ENCODE peak calls at places on chromosomes 11 and 22, in six cellular contexts. L is A549, J is K562, N is GM12878, S is endothelial cell of umbilical vein, F is HepG2. Y is an unnamed sample.

GRCh38 chr11:86620796-86621575 is 51.4 kb downstream of the ME3 start:
- DNase-seq in L (no peak), J (no peak), N (no peak), S (peak), F (no peak), Y (no peak)

GRCh38 chr11:70559516-70559915 is 161.2 kb downstream of the CTTN start:
- DNase-seq in L (no peak), J (no peak), N (no peak), S (no peak), F (no peak), Y (no peak)

GRCh38 chr11:86869966-86870570 is 69.7 kb downstream of the PRSS23 start:
- DNase-seq in L (peak), J (peak), N (no peak), S (peak), F (peak), Y (peak)

GRCh38 chr11:46202149-46202548 is 75.3 kb upstream of the CREB3L1 start:
- DNase-seq in L (no peak), J (no peak), N (no peak), S (no peak), F (no peak), Y (no peak)

GRCh38 chr11:27233654-27234042 is 129.4 kb downstream of the CCDC34 start:
- DNase-seq in L (no peak), J (no peak), N (no peak), S (no peak), F (no peak), Y (peak)

GRCh38 chr22:37843746-37844089 is 416 bp downstream of the ANKRD54 start:
- DNase-seq in L (no peak), J (peak), N (no peak), S (no peak), F (no peak), Y (no peak)

GRCh38 chr11:86999859-87000753 is 37.6 kb upstream of the TMEM135 start:
- DNase-seq in L (no peak), J (peak), N (no peak), S (peak), F (peak), Y (no peak)

GRCh38 chr11:79244175-79244804 is 196.5 kb downstream of the TENM4 start:
- DNase-seq in L (peak), J (no peak), N (no peak), S (no peak), F (no peak), Y (peak)

GRCh38 chr11:119157088-119157487 is 8.2 kb downstream of the ABCG4 start:
- DNase-seq in L (no peak), J (no peak), N (no peak), S (no peak), F (peak), Y (peak)

GRCh38 chr11:36233226-36233625 is 56.0 kb downstream of the COMMD9 start:
- DNase-seq in L (no peak), J (no peak), N (no peak), S (peak), F (no peak), Y (no peak)

GRCh38 chr22:44193537-44193896 is 12.8 kb downstream of the PARVG start:
- DNase-seq in L (no peak), J (no peak), N (no peak), S (no peak), F (no peak), Y (no peak)

GRCh38 chr11:46832511-46833214 is 13.4 kb downstream of the CKAP5 start:
- DNase-seq in L (no peak), J (peak), N (no peak), S (no peak), F (no peak), Y (no peak)

GRCh38 chr22:43789452-43789851 is 22.7 kb downstream of the EFCAB6 start:
- DNase-seq in L (peak), J (no peak), N (no peak), S (no peak), F (no peak), Y (no peak)

GRCh38 chr11:61487342-61488025 is 21.1 kb upstream of the LRRC10B start:
- DNase-seq in L (no peak), J (no peak), N (no peak), S (no peak), F (no peak), Y (no peak)

GRCh38 chr11:11701070-11701469 is 79.3 kb upstream of the GALNT18 start:
- DNase-seq in L (no peak), J (no peak), N (no peak), S (no peak), F (no peak), Y (no peak)

GRCh38 chr11:114132944-114133394 is 73.5 kb downstream of the ZBTB16 start:
- DNase-seq in L (no peak), J (no peak), N (no peak), S (no peak), F (no peak), Y (no peak)

GRCh38 chr22:50612715-50613221 is 12.2 kb downstream of the MAPK8IP2 start:
- DNase-seq in L (no peak), J (peak), N (no peak), S (no peak), F (no peak), Y (no peak)

GRCh38 chr22:41446639-41447434 is at the start of gene TOB2:
- DNase-seq in L (peak), J (peak), N (peak), S (peak), F (peak), Y (peak)

GRCh38 chr11:26777276-26777939 is 55.5 kb upstream of the SLC5A12 start:
- DNase-seq in L (no peak), J (no peak), N (no peak), S (no peak), F (no peak), Y (no peak)

GRCh38 chr22:25637032-25637431 is 72.6 kb downstream of the GRK3 start:
- DNase-seq in L (no peak), J (no peak), N (no peak), S (no peak), F (no peak), Y (no peak)

GRCh38 chr11:63608353-63609345 is 5.6 kb downstream of the PLAAT3 start:
- DNase-seq in L (no peak), J (no peak), N (no peak), S (no peak), F (no peak), Y (no peak)

GRCh38 chr11:69075421-69076128 is 26.8 kb downstream of the TPCN2 start:
- DNase-seq in L (no peak), J (peak), N (no peak), S (no peak), F (no peak), Y (peak)

GRCh38 chr22:20863356-20863755 is 4.5 kb downstream of the SNAP29 start:
- DNase-seq in L (no peak), J (peak), N (no peak), S (no peak), F (no peak), Y (no peak)

GRCh38 chr22:45318558-45319318 is 9.0 kb downstream of the FAM118A start:
- DNase-seq in L (no peak), J (no peak), N (peak), S (peak), F (no peak), Y (peak)

GRCh38 chr11:34975482-34975881 is 59.1 kb downstream of the PDHX start:
- DNase-seq in L (no peak), J (no peak), N (no peak), S (peak), F (peak), Y (no peak)

GRCh38 chr11:14369598-14369997 is 10.6 kb upstream of the RRAS2 start:
- DNase-seq in L (no peak), J (no peak), N (no peak), S (no peak), F (no peak), Y (no peak)

GRCh38 chr11:5364214-5364613 is 12.9 kb downstream of the OR51B6 start:
- DNase-seq in L (no peak), J (peak), N (no peak), S (peak), F (no peak), Y (no peak)

GRCh38 chr22:49352361-49353169 is 475.1 kb downstream of the BRD1 start:
- DNase-seq in L (no peak), J (no peak), N (no peak), S (no peak), F (no peak), Y (no peak)

GRCh38 chr11:131146817-131147490 is 223.5 kb upstream of the NTM start:
- DNase-seq in L (no peak), J (no peak), N (no peak), S (no peak), F (no peak), Y (no peak)

GRCh38 chr11:119065369-119065768 is 2.2 kb upstream of the VPS11 start:
- DNase-seq in L (peak), J (peak), N (no peak), S (peak), F (peak), Y (peak)

GRCh38 chr22:44526431-44527115 is 28.5 kb upstream of the RTL6 start:
- DNase-seq in L (no peak), J (no peak), N (no peak), S (no peak), F (no peak), Y (no peak)

GRCh38 chr22:37148031-37148651 is 1.6 kb downstream of the IL2RB start:
- DNase-seq in L (no peak), J (no peak), N (no peak), S (no peak), F (no peak), Y (no peak)

GRCh38 chr22:22717723-22718122 is 73.3 kb downstream of the GGTLC2 start:
- DNase-seq in L (no peak), J (no peak), N (no peak), S (no peak), F (no peak), Y (peak)

GRCh38 chr22:22720724-22721261 is 76.4 kb downstream of the GGTLC2 start:
- DNase-seq in L (no peak), J (no peak), N (peak), S (no peak), F (no peak), Y (peak)

GRCh38 chr22:22716136-22716535 is 71.7 kb downstream of the GGTLC2 start:
- DNase-seq in L (no peak), J (no peak), N (no peak), S (no peak), F (no peak), Y (no peak)

GRCh38 chr22:22720201-22720723 is 75.8 kb downstream of the GGTLC2 start:
- DNase-seq in L (no peak), J (peak), N (peak), S (peak), F (peak), Y (peak)

DNA sequence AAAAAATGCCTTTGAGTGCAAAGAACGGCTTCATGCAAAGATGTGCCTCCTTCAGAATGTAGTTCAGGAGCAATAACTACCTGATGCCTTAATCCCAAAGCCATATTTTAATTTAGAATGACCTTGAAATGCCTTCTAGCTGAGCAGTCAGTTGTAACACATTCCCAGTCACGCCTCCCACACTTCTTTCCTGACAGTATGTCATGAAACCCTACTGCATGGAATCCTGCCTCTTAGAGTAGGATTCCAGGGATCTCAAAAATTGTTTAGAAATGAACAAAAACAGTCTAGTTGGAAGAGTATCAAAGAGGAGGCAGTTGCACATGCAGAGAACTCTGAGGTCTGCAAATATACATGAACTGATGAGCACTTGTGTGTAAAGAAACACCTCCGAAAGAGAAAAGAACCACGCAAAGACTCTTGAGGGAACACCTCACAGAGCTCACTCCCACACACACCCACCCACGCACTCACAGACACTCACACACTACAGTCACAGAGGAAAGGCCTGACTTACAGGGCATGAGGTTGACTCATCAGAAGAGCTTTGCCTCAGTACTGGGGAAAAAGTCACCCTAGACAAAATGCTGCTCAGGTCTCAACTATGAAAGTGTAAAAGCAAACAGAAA is 77.4 kb downstream of the GGTLC2 start:
- DNase-seq in L (no peak), J (peak), N (peak), S (no peak), F (no peak), Y (peak)
- TF ChIP-seq MYC in L (no peak), J (no peak), N (no peak), S (no peak), F (no peak), Y (no peak)

GRCh38 chr11:1150769-1151365 is 6.9 kb upstream of the MUC5AC start:
- DNase-seq in L (no peak), J (no peak), N (no peak), S (peak), F (no peak), Y (peak)
- TF ChIP-seq MYC in L (no peak), J (no peak), N (no peak), S (no peak), F (no peak), Y (no peak)

GRCh38 chr11:95723353-95723942 is 66.1 kb downstream of the FAM76B start:
- DNase-seq in L (no peak), J (no peak), N (no peak), S (no peak), F (no peak), Y (no peak)
- TF ChIP-seq MYC in L (no peak), J (no peak), N (no peak), S (no peak), F (no peak), Y (no peak)

DNA sequence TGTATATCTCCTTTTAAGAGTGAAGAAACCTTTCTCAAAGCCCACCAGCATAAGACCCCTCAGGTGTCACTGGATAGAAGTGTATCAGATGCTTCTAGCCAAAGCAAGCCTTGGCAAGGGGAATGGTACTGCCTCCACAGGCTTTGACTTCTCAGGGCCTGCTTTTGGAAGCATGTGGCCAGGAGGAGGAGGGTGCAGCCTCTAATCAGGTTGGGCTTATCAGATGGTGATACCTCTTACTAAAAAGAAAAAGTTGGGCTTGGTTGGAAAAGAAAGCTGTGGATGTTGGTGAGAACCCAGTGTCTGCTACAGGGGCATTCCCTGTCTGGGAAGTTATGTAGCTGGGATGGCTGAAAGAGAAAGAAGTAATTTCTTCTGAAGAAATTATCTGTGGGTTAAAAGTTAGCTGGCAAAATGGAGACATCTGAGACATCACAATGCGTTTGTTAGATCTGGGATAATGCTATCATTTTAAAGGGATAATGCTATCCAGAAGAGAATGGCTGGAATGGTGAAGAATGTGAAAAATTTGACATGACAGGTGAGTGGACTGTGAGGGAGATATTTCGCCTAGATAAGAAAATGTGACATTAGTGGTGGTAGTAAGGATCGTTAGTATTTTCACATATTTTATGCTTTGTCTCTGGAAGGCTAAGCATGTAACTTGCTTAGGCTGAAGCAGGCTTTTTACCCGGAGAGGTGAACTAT is 7.2 kb downstream of the APLP2 start:
- DNase-seq in L (no peak), J (no peak), N (no peak), S (no peak), F (no peak), Y (no peak)
- TF ChIP-seq MYC in L (no peak), J (peak), N (no peak), S (no peak), F (no peak), Y (no peak)

GRCh38 chr11:77557553-77557952 is 32.2 kb upstream of the AQP11 start:
- DNase-seq in L (no peak), J (peak), N (no peak), S (peak), F (peak), Y (peak)
- TF ChIP-seq MYC in L (no peak), J (no peak), N (no peak), S (no peak), F (no peak), Y (no peak)

GRCh38 chr11:8228206-8228605 is 35.5 kb downstream of the LMO1 start:
- DNase-seq in L (no peak), J (no peak), N (no peak), S (no peak), F (no peak), Y (no peak)

GRCh38 chr11:8230178-8230859 is 33.4 kb downstream of the LMO1 start:
- DNase-seq in L (no peak), J (peak), N (no peak), S (no peak), F (no peak), Y (no peak)

GRCh38 chr11:8230921-8231847 is 32.5 kb downstream of the LMO1 start:
- DNase-seq in L (no peak), J (no peak), N (no peak), S (no peak), F (no peak), Y (no peak)

GRCh38 chr11:8227156-8228152 is 36.2 kb downstream of the LMO1 start:
- DNase-seq in L (no peak), J (no peak), N (no peak), S (no peak), F (no peak), Y (no peak)

DNA sequence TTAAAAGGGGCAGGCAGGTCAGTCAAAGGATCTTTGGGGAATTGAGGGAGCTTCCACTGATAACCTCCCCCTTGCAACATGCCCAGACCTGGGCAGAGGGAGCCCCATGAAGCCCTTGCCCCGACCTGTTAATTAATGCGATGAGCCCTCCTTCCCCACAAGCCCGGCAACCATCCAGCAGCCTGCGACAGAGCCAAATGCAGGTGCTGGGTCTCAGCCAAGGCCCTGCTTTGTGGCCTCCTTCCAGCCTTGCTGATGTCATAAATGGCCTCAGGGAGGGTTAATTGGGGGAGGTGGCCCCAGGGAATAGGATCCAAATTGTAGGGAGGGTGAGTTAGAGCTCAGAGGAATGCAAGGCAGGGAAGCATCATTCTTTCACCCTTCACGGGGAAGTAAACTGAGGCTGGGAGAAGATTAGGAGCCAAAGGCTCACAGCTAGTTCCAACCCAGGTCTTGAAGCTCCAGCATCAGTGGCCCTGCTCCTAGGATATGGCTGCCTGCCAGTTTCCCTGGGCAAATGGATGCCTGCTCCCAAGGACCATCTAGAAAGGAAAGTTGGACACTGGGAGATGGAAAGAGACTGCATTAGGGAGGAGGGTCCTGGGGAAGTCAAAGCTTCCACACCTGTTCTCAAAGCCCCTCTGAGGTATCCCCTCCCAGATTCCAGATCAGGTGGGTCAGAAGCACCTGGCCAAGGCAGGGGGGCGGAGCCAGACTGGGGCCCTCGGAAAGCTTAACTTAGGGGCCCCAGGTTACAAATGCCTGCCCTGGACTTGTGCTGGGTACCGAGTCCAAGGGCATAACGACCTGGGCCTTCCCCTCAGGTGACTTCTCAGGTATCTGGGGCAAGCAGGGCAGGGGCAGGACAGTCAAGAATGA is 34.1 kb downstream of the LMO1 start:
- DNase-seq in L (no peak), J (no peak), N (no peak), S (no peak), F (no peak), Y (no peak)
- TF ChIP-seq MYC in L (no peak), J (no peak), N (no peak), S (no peak), F (no peak), Y (no peak)

GRCh38 chr11:64793271-64794160 is 9.5 kb downstream of the MAP4K2 start:
- DNase-seq in L (no peak), J (no peak), N (no peak), S (no peak), F (no peak), Y (no peak)
- TF ChIP-seq MYC in L (no peak), J (no peak), N (no peak), S (no peak), F (no peak), Y (no peak)

GRCh38 chr11:77821349-77821851 is 456 bp downstream of the AAMDC start:
- DNase-seq in L (peak), J (peak), N (no peak), S (peak), F (peak), Y (peak)
- TF ChIP-seq MYC in L (no peak), J (no peak), N (no peak), S (no peak), F (no peak), Y (no peak)

GRCh38 chr11:100632970-100633452 is 54.1 kb upstream of the ARHGAP42 start:
- DNase-seq in L (no peak), J (peak), N (no peak), S (peak), F (peak), Y (no peak)
- TF ChIP-seq MYC in L (no peak), J (no peak), N (no peak), S (no peak), F (no peak), Y (no peak)

DNA sequence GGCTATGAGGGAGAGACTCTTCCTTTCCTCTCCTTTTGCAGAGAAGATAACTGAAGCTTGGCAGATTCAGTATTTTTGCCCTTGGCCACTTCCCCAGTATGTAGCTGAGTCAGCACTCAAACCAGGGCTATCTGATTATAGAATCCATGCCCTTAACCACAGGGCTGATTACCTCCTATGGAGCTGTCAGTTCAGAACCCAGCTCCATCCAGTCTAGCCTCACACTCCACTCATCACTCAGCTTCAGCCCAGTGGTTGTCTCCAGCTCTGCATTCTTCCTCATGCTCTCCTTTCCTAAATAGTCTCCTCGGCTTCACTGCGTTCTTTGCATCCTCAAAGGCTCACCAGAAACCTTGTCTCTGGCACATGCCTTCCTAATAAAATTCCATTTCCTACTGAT is 151.6 kb upstream of the BLID start:
- DNase-seq in L (no peak), J (no peak), N (no peak), S (no peak), F (no peak), Y (peak)
- TF ChIP-seq MYC in L (no peak), J (no peak), N (no peak), S (no peak), F (no peak), Y (no peak)